ENCODE peak calls at places on chromosomes 7 and 10, in four cellular contexts. O is A549, F is lung, U is K562. L is an unnamed sample.

GRCh38 chr10:58326967-58327381 is 7.8 kb upstream of the UBE2D1 start:
- DNase-seq in O (no peak), F (no peak), U (no peak), L (no peak)

GRCh38 chr7:11650504-11650903 is 181.5 kb downstream of the THSD7A start:
- DNase-seq in O (no peak), F (no peak), U (no peak), L (no peak)

GRCh38 chr7:77351539-77352004 is 64.6 kb downstream of the GSAP start:
- DNase-seq in O (no peak), F (no peak), U (no peak), L (no peak)

GRCh38 chr10:25867321-25867720 is 66.7 kb upstream of the MYO3A start:
- DNase-seq in O (no peak), F (no peak), U (no peak), L (no peak)

GRCh38 chr10:91049961-91050360 is 129.1 kb upstream of the ANKRD1 start:
- DNase-seq in O (no peak), F (no peak), U (no peak), L (no peak)

GRCh38 chr7:70336536-70336935 is 738.3 kb downstream of the AUTS2 start:
- DNase-seq in O (no peak), F (no peak), U (no peak), L (no peak)

GRCh38 chr10:118542205-118542604 is 53.2 kb downstream of the PRLHR start:
- DNase-seq in O (no peak), F (no peak), U (no peak), L (no peak)

GRCh38 chr7:136275794-136276193 is 298.6 kb upstream of the MTPN start:
- DNase-seq in O (no peak), F (no peak), U (no peak), L (no peak)

GRCh38 chr7:86939197-86939814 is 120.1 kb downstream of the ELAPOR2 start:
- DNase-seq in O (peak; percentile 10), F (peak; percentile 50), U (peak; percentile 33), L (peak; percentile 56)

GRCh38 chr10:73088304-73088703 is 8.4 kb downstream of the P4HA1 start:
- DNase-seq in O (no peak), F (no peak), U (no peak), L (no peak)

GRCh38 chr7:36747251-36747968 is 23.1 kb upstream of the AOAH start:
- DNase-seq in O (no peak), F (no peak), U (no peak), L (no peak)

GRCh38 chr7:156151082-156151481 is 338.8 kb upstream of the SHH start:
- DNase-seq in O (no peak), F (no peak), U (no peak), L (no peak)

GRCh38 chr7:68205826-68206225 is 1209.2 kb downstream of the TYW1 start:
- DNase-seq in O (no peak), F (no peak), U (no peak), L (peak; percentile 68)

GRCh38 chr10:130358981-130359650 is 222.9 kb downstream of the GLRX3 start:
- DNase-seq in O (no peak), F (no peak), U (no peak), L (no peak)

GRCh38 chr10:51074238-51075028 is at the start of gene PRKG1:
- DNase-seq in O (peak; percentile 38), F (peak; percentile 80), U (no peak), L (peak; percentile 28)

GRCh38 chr10:51073461-51074237 is 638 bp upstream of the PRKG1 start:
- DNase-seq in O (no peak), F (peak; percentile 34), U (no peak), L (peak; percentile 4)

GRCh38 chr10:51075802-51076201 is 1.5 kb downstream of the PRKG1 start:
- DNase-seq in O (no peak), F (no peak), U (no peak), L (no peak)

GRCh38 chr10:51077507-51077906 is 3.2 kb downstream of the PRKG1 start:
- DNase-seq in O (no peak), F (no peak), U (no peak), L (no peak)

DNA sequence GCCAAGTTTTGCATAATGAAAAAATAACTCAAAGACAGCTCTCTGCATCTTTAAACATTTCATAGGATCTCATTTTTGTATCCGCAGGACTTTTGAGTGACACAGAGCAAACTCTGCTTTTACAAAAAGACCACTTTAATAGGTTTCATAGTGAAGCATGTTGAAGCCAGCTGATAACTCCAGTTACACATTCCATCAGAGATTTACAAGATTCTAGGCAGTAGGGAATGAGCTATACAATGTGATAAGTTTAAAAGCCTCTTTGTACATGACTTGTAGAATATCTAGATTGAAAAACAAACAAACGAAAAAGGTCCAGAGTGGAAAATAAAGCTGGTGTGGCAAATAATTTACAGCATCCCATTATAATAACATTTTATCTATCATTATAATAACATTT is 2.2 kb downstream of the PRKG1 start:
- DNase-seq in O (no peak), F (no peak), U (no peak), L (no peak)
- H3K4me3 ChIP-seq in O (no peak overlapping the region), F (no peak overlapping the region), U (no peak overlapping the region), L (no peak overlapping the region)

DNA sequence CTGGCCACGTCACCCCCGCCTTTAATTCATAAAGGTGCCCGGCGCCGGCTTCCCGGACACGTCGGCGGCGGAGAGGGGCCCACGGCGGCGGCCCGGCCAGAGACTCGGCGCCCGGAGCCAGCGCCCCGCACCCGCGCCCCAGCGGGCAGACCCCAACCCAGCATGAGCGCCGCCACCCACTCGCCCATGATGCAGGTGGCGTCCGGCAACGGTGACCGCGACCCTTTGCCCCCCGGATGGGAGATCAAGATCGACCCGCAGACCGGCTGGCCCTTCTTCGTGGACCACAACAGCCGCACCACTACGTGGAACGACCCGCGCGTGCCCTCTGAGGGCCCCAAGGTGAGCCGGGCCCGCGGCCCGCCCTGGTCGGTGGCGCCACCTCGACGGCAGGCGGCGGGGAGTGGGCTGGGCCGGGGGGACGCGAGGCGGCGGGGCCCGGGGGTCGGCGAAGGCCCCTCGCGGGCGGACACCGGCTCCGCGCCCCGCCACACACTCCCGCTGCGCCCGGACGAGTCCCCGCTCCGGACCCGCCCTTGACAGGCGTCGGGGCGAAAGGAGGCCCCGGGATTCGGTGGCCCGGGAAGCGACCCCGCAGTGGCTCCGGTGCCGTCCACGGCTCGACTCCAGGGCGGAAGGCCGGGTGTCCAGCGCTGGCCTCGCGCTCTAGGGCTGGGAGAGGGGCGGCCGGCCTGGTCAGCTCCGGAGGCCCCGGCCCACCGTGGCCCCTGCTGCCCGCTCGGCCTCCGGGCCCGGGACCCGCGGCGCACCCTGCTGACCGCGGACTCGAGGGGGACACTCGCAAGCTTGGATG is 541 bp downstream of the BAG3 start:
- DNase-seq in O (no peak), F (no peak), U (peak; percentile 55), L (no peak)
- TF ChIP-seq CTCF in O (no peak), F (no peak), U (no peak), L (no peak)

DNA sequence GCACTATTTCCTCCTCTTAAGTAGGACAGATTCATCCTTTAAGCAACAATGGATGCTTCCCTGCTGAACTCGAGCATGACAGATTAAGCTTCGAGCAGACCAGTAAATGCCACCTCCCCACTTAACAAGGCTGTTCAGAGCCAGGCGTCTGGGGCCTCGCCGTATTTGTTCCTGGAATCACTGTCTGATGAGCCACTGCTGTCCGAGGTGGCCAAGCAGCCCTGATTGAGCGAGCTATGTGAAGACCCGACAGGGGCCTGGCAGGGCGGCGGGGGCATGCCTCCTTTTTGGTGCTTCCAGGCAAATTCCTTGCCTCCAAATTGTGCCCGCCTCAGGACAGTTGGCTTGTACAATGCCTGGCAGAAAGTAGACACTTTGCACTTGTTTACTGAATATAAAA is 862.6 kb downstream of the NRG3 start:
- DNase-seq in O (no peak), F (no peak), U (no peak), L (no peak)
- H3K9me3 ChIP-seq in O (no peaks in the 10 kb centered on the region), F (no peaks in the 10 kb centered on the region), U (no peaks in the 10 kb centered on the region), L (no peaks in the 10 kb centered on the region)

GRCh38 chr7:27160546-27161213 is 4.2 kb upstream of the HOXA7 start:
- DNase-seq in O (peak; percentile 82), F (peak; percentile 86), U (peak; percentile 88), L (peak; percentile 83)

GRCh38 chr7:27158436-27159277 is 2.2 kb upstream of the HOXA7 start:
- DNase-seq in O (no peak), F (no peak), U (no peak), L (peak; percentile 4)

GRCh38 chr7:27157717-27158431 is 1.4 kb upstream of the HOXA7 start:
- DNase-seq in O (no peak), F (no peak), U (no peak), L (peak; percentile 2)

GRCh38 chr7:27160147-27160545 is 3.7 kb upstream of the HOXA7 start:
- DNase-seq in O (no peak), F (no peak), U (no peak), L (peak; percentile 2)

DNA sequence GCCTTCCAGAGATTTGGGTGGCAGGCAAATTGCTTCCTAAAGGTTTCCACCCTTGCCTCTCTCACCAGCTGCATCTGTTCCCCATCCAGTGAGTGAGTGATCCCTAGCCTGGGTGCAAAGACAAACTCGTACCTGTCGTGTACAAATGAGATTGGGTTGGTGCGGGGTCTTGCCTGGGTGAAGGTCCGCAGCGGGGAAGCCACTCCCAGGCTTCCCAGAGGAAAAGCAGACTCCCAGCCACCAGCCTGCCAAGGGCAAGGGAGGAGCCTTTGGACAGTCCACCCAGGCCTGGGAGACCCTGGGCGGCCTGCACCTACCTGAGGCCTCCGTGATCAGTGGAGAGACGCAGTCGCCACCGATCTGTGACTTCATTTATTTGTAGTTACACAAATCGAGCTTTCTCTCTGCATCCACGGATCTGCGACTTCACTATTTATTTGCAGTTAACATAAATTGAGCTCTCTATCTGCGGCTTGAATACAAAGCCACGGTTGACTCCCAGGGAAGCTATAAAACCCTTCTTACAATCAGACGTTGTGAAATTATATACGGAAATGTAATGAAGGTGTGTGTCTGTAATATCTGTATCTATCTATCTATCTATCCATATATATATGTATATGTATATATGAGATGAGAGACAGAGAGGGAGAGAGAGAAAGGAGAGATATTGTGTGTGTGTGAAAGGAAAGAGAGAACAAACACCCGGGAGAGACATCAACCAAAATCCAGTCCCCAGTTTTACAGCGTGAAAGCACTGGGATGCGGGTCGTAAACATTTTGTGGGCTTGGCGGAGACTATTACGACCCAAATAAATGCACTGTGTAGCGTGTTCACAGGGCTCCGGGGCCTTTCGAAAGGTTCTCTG is 3.0 kb upstream of the HOXA7 start:
- DNase-seq in O (no peak), F (no peak), U (no peak), L (peak; percentile 4)
- H3K4me3 ChIP-seq in O (no peak overlapping the region), F (no peak overlapping the region), U (no peak overlapping the region), L (no peak overlapping the region)

GRCh38 chr7:44463169-44463808 is 27.2 kb downstream of the NUDCD3 start:
- DNase-seq in O (peak; percentile 14), F (no peak), U (no peak), L (no peak)
- TF ChIP-seq CTCF in O (peak; percentile 5), F (no peak), U (peak; percentile 9), L (peak; percentile 34)

L was measured in BE2C.